ENCODE peak calls at places on chromosomes 4 and X, in eight cellular contexts. J is fibroblast of the aortic adventitia, S is cardiac fibroblast, C is A549, Z is AG10803, T is BE2C, K is GM06990, O is tibial nerve. H is an unnamed sample.

GRCh38 chr4:42390622-42391355 is 6.5 kb upstream of the SHISA3 start:
- DNase-seq in S (no peak), T (no peak), C (no peak), J (no peak), K (peak; percentile 18), O (no peak), Z (no peak), H (no peak)

GRCh38 chr4:133148690-133149363 is at the start of gene PCDH10:
- DNase-seq in C (peak; percentile 70), J (peak; percentile 88), K (peak; percentile 60), Z (peak; percentile 80), S (peak; percentile 90), O (peak; percentile 79), T (peak; percentile 97), H (peak; percentile 34)

GRCh38 chrX:97638621-97639020 is 754.9 kb downstream of the RPA4 start:
- DNase-seq in Z (no peak), K (no peak), J (no peak), O (no peak), S (no peak), C (no peak), T (no peak), H (no peak)

GRCh38 chrX:52284865-52285264 is 84.0 kb upstream of the XAGE2 start:
- DNase-seq in K (no peak), J (no peak), S (no peak), Z (no peak), C (no peak), O (no peak), T (no peak), H (no peak)

GRCh38 chrX:39850630-39851152 is 247.1 kb downstream of the BCOR start:
- DNase-seq in S (no peak), K (no peak), O (no peak), Z (peak; percentile 55), C (no peak), T (peak; percentile 62), J (peak; percentile 59), H (no peak)

GRCh38 chr4:184019084-184019483 is 114.0 kb downstream of the STOX2 start:
- DNase-seq in J (peak; percentile 30), C (no peak), T (no peak), S (peak; percentile 9), Z (peak; percentile 26), O (no peak), K (no peak), H (no peak)

GRCh38 chrX:45208121-45208856 is 7.6 kb upstream of the DIPK2B start:
- DNase-seq in T (no peak), J (no peak), C (no peak), Z (no peak), O (no peak), S (peak; percentile 0), K (no peak), H (no peak)

GRCh38 chr4:173509031-173510001 is 20.7 kb downstream of the HAND2 start:
- DNase-seq in C (no peak), K (no peak), O (no peak), T (no peak), J (peak; percentile 72), S (peak; percentile 68), Z (peak; percentile 54), H (no peak)

GRCh38 chr4:37758226-37758625 is 68.3 kb upstream of the PGM2 start:
- DNase-seq in O (peak; percentile 58), J (peak; percentile 85), C (no peak), K (no peak), T (no peak), Z (peak; percentile 91), S (peak; percentile 91), H (peak; percentile 23)

GRCh38 chr4:89572224-89572858 is 264.6 kb downstream of the SNCA start:
- DNase-seq in J (no peak), C (no peak), O (no peak), K (no peak), S (no peak), T (no peak), Z (no peak), H (no peak)

GRCh38 chrX:39065051-39065871 is 264.0 kb downstream of the MID1IP1 start:
- DNase-seq in C (no peak), T (no peak), S (no peak), J (no peak), Z (no peak), K (no peak), O (no peak), H (no peak)

GRCh38 chr4:150089732-150090131 is 11.5 kb downstream of the DCLK2 start:
- DNase-seq in K (no peak), C (no peak), J (no peak), Z (no peak), O (no peak), S (no peak), T (no peak), H (no peak)

GRCh38 chr4:152536545-152537182 is 772 bp upstream of the FBXW7 start:
- DNase-seq in Z (peak; percentile 25), J (peak; percentile 39), K (no peak), S (peak; percentile 61), T (no peak), O (peak; percentile 33), C (peak; percentile 23), H (no peak)

GRCh38 chr4:124243671-124244366 is 468.7 kb downstream of the ANKRD50 start:
- DNase-seq in Z (no peak), S (no peak), J (no peak), K (no peak), T (no peak), C (no peak), O (no peak), H (no peak)

GRCh38 chr4:78754872-78755271 is 21.3 kb upstream of the BMP2K start:
- DNase-seq in Z (no peak), K (no peak), S (no peak), J (no peak), O (no peak), T (no peak), C (no peak), H (no peak)

GRCh38 chrX:49995795-49996455 is 73.5 kb downstream of the CLCN5 start:
- DNase-seq in S (no peak), T (no peak), C (no peak), J (no peak), K (no peak), O (no peak), Z (peak; percentile 12), H (no peak)

GRCh38 chr4:124152130-124152529 is 560.4 kb downstream of the ANKRD50 start:
- DNase-seq in Z (peak; percentile 44), C (no peak), O (no peak), K (no peak), S (no peak), J (no peak), T (no peak), H (no peak)

GRCh38 chr4:6562931-6563901 is 11.8 kb upstream of the MAN2B2 start:
- DNase-seq in O (no peak), T (no peak), J (no peak), S (peak; percentile 41), C (peak; percentile 43), K (no peak), Z (peak; percentile 19), H (no peak)

GRCh38 chrX:110384490-110384889 is 25.8 kb downstream of the RTL9 start:
- DNase-seq in J (no peak), O (no peak), Z (peak; percentile 47), C (no peak), S (peak; percentile 69), T (no peak), K (no peak), H (no peak)

GRCh38 chrX:45322382-45322781 is 121.7 kb upstream of the DIPK2B start:
- DNase-seq in T (no peak), Z (peak; percentile 86), S (peak; percentile 87), J (peak; percentile 87), C (peak; percentile 16), O (peak; percentile 24), K (no peak), H (peak; percentile 53)

GRCh38 chrX:143486105-143486504 is 31.2 kb downstream of the SPANXN3 start:
- DNase-seq in J (no peak), S (no peak), C (no peak), K (no peak), Z (no peak), O (no peak), T (no peak), H (no peak)

GRCh38 chr4:41360911-41361830 is 104.4 kb downstream of the UCHL1 start:
- DNase-seq in O (no peak), Z (no peak), T (peak; percentile 63), J (peak; percentile 23), K (peak; percentile 9), C (no peak), S (peak; percentile 21), H (no peak)

DNA sequence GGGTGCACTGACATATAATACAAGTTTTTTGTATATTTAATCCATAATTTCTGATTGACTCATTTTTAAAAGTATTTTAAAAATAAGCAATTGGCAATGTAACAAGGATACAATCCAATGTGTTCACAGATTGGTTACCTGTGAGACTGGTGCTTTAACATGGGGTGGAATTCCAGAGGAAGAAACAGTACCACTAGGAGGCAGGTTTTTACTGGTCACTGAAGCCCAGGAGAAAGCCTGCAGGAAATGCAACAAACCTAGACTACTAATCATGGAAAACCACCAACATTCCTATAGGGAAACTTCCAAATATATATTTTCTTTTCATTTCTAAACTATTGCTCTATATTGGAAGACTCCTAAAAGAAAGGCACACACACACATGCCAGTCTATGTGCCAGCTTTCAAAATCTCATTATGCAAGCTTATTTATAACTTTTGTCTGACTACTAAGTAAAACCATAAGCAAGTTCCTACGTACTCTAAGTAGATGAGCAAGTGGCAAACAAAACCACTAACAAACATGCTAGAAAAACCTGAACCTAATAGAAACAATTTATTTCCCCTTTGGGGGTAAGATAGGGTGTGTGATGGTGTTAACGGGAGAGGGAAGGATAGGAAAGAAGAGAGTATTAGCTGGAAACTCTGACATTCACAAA is 19.2 kb downstream of the G3BP2 start:
- DNase-seq in T (no peak), O (no peak), S (peak; percentile 56), J (peak; percentile 50), C (peak; percentile 11), Z (peak; percentile 53), K (no peak), H (no peak)
- TF ChIP-seq CTCF in T (peak; percentile 76), O (peak; percentile 18), S (peak; percentile 51), J (peak; percentile 60), C (peak; percentile 48), Z (peak; percentile 71), K (peak; percentile 27), H (peak; percentile 48)

DNA sequence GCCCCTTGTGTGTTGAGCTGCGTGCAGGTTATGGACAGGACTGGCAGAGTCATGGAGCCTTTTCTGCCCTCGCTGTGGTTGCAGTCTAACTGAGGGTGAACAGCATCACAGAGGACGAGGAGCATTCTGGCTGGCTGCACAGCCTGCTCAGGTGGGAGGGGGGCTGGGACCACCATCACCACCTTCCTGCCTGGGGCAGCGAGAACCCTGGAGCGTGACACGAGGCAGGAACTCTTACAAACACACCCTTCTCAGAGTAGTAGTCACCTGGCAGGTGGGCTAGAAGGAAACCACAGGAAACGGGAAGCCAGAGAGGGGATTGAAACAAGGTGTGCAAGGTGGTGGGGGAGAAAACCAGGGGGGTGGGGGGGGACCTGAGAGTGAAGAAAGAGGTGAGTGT is 25.6 kb downstream of the TKTL1 start:
- DNase-seq in C (no peak), J (no peak), O (no peak), Z (no peak), S (no peak), T (no peak), K (no peak), H (no peak)
- H3K4me3 ChIP-seq in C (no peak overlapping the region), J (no peak overlapping the region), O (no peak overlapping the region), Z (no peak overlapping the region), S (no peak overlapping the region), T (no peak overlapping the region), K (no peak overlapping the region), H (no peak overlapping the region)

GRCh38 chr4:53508446-53508845 is 82.8 kb downstream of the LNX1 start:
- DNase-seq in T (no peak), Z (peak; percentile 76), K (no peak), C (no peak), J (peak; percentile 79), S (peak; percentile 96), O (no peak), H (peak; percentile 71)
- TF ChIP-seq CTCF in T (no peak), Z (peak; percentile 25), K (no peak), C (no peak), J (peak; percentile 5), S (peak; percentile 39), O (no peak), H (peak; percentile 17)

GRCh38 chrX:9336501-9336900 is 128.4 kb upstream of the TBL1X start:
- DNase-seq in O (no peak), K (no peak), S (no peak), T (no peak), Z (no peak), C (no peak), J (no peak), H (no peak)
- H3K4me3 ChIP-seq in O (no peak overlapping the region), K (no peak overlapping the region), S (no peak overlapping the region), T (no peak overlapping the region), Z (no peak overlapping the region), C (no peak overlapping the region), J (no peak overlapping the region), H (no peak overlapping the region)